ENCODE peak calls at places on chromosome 12, in seven cellular contexts. D is RCC 7860; Q is stimulated activated CD8-positive, alpha-beta memory T cell treated with anti-CD3 and anti-CD28 coated beads, Interleukin-15, amount 100 ng/mL, for 1 hour; J is stimulated activated CD4-positive, alpha-beta T cell treated with anti-CD3 and anti-CD28 coated beads, Interleukin-15, amount 100 ng/mL, for 1 hour; O is T-helper 2 cell; N is LoVo; G is COR-L47. V is an unnamed sample.

GRCh38 chr12:12684375-12685106 is 11.4 kb downstream of the GPR19 start:
- DNase-seq in N (peak), Q (no peak), G (peak), D (no peak), O (no peak), J (no peak), V (no peak)

GRCh38 chr12:41532072-41532471 is 344.0 kb downstream of the PDZRN4 start:
- DNase-seq in N (no peak), G (no peak), Q (no peak), D (no peak), J (no peak), O (no peak), V (no peak)

GRCh38 chr12:7137868-7138267 is 7.7 kb downstream of the CLSTN3 start:
- DNase-seq in Q (no peak), J (no peak), D (no peak), N (no peak), G (no peak), O (no peak), V (no peak)

GRCh38 chr12:38053655-38054464 is 262.7 kb upstream of the ALG10B start:
- DNase-seq in Q (no peak), N (no peak), O (no peak), J (no peak), D (peak), G (peak), V (no peak)

GRCh38 chr12:113103756-113104450 is 31.7 kb downstream of the RASAL1 start:
- DNase-seq in D (no peak), O (peak), N (no peak), G (peak), Q (peak), J (peak), V (no peak)

GRCh38 chr12:123591702-123592481 is 7.5 kb downstream of the TMED2 start:
- DNase-seq in N (no peak), G (no peak), J (no peak), D (no peak), Q (no peak), O (no peak), V (no peak)

GRCh38 chr12:15044461-15044860 is 71.6 kb downstream of the PDE6H start:
- DNase-seq in Q (no peak), D (no peak), O (no peak), G (no peak), N (no peak), J (no peak), V (no peak)

GRCh38 chr12:14390885-14391530 is 25.5 kb downstream of the ATF7IP start:
- DNase-seq in G (no peak), J (no peak), D (no peak), Q (no peak), O (peak), N (no peak), V (no peak)

GRCh38 chr12:6703631-6704030 is 3.0 kb upstream of the PIANP start:
- DNase-seq in Q (no peak), J (no peak), G (no peak), O (no peak), N (no peak), D (no peak), V (no peak)

GRCh38 chr12:49451468-49452259 is 84.4 kb downstream of the SPATS2 start:
- DNase-seq in D (no peak), N (no peak), J (no peak), Q (no peak), G (no peak), O (no peak), V (no peak)

GRCh38 chr12:112711507-112711906 is 80.0 kb upstream of the RPH3A start:
- DNase-seq in G (no peak), Q (no peak), J (no peak), N (no peak), O (no peak), D (no peak), V (no peak)

GRCh38 chr12:119835068-119835467 is 42.1 kb downstream of the CIT start:
- DNase-seq in N (no peak), O (no peak), J (no peak), D (no peak), Q (no peak), G (no peak), V (no peak)

GRCh38 chr12:94621662-94622359 is 28.5 kb downstream of the TMCC3 start:
- DNase-seq in O (peak), D (peak), Q (no peak), G (no peak), N (peak), J (no peak), V (no peak)

GRCh38 chr12:14510574-14510973 is 57.1 kb downstream of the PLBD1 start:
- DNase-seq in J (no peak), N (no peak), G (no peak), Q (no peak), D (no peak), O (no peak), V (no peak)

GRCh38 chr12:75721790-75722189 is 210.4 kb upstream of the KRR1 start:
- DNase-seq in J (no peak), O (no peak), N (no peak), Q (no peak), D (no peak), G (no peak), V (no peak)

GRCh38 chr12:121537814-121538698 is 42.8 kb downstream of the KDM2B start:
- DNase-seq in Q (no peak), G (no peak), N (no peak), J (peak), D (no peak), O (peak), V (no peak)

V was measured in omental fat pad.